ENCODE peak calls at places on chromosomes 2 and 18, in four cellular contexts. One of them, this sample, is unnamed.
A peak's percentile ranks its signal among the peaks of the same experiment; 100 is the strongest.

GRCh38 chr18:80227472-80227871 is 19.8 kb downstream of the PARD6G start:
- DNase-seq in AML-193: no peak
- DNase-seq in caudate nucleus: no peak
- DNase-seq in ELR: no peak
- DNase-seq in this sample: no peak

GRCh38 chr2:188819781-188820180 is 154.4 kb upstream of the COL3A1 start:
- DNase-seq in AML-193: no peak
- DNase-seq in caudate nucleus: no peak
- DNase-seq in ELR: no peak
- DNase-seq in this sample: peak; percentile 30

GRCh38 chr2:238313289-238313990 is 6.9 kb upstream of the TRAF3IP1 start:
- DNase-seq in AML-193: no peak
- DNase-seq in caudate nucleus: no peak
- DNase-seq in ELR: no peak
- DNase-seq in this sample: no peak

GRCh38 chr2:20585351-20585709 is 65.6 kb downstream of the HS1BP3 start:
- DNase-seq in AML-193: no peak
- DNase-seq in caudate nucleus: no peak
- DNase-seq in ELR: no peak
- DNase-seq in this sample: no peak

GRCh38 chr18:1014496-1014895 is 109.8 kb downstream of the ADCYAP1 start:
- DNase-seq in AML-193: no peak
- DNase-seq in caudate nucleus: no peak
- DNase-seq in ELR: no peak
- DNase-seq in this sample: no peak

GRCh38 chr2:49827366-49827765 is 673.1 kb upstream of the FSHR start:
- DNase-seq in AML-193: no peak
- DNase-seq in caudate nucleus: no peak
- DNase-seq in ELR: no peak
- DNase-seq in this sample: no peak

GRCh38 chr2:9021563-9022211 is 18.2 kb upstream of the MBOAT2 start:
- DNase-seq in AML-193: no peak
- DNase-seq in caudate nucleus: no peak
- DNase-seq in ELR: no peak
- DNase-seq in this sample: no peak

GRCh38 chr2:27849558-27849957 is 40.6 kb downstream of the RBKS start:
- DNase-seq in AML-193: no peak
- DNase-seq in caudate nucleus: no peak
- DNase-seq in ELR: no peak
- DNase-seq in this sample: no peak

GRCh38 chr2:228065686-228066085 is 115.8 kb downstream of the SPHKAP start:
- DNase-seq in AML-193: no peak
- DNase-seq in caudate nucleus: no peak
- DNase-seq in ELR: peak; percentile 69
- DNase-seq in this sample: no peak

GRCh38 chr2:206792645-206793044 is 27.2 kb downstream of the FASTKD2 start:
- DNase-seq in AML-193: no peak
- DNase-seq in caudate nucleus: no peak
- DNase-seq in ELR: no peak
- DNase-seq in this sample: no peak

GRCh38 chr2:160315337-160315736 is 115.3 kb upstream of the ITGB6 start:
- DNase-seq in AML-193: no peak
- DNase-seq in caudate nucleus: no peak
- DNase-seq in ELR: peak; percentile 43
- DNase-seq in this sample: no peak

GRCh38 chr2:121355488-121355887 is 70.5 kb upstream of the TFCP2L1 start:
- DNase-seq in AML-193: no peak
- DNase-seq in caudate nucleus: no peak
- DNase-seq in ELR: no peak
- DNase-seq in this sample: no peak

GRCh38 chr2:241135737-241136136 is 13.5 kb downstream of the PASK start:
- DNase-seq in AML-193: no peak
- DNase-seq in caudate nucleus: no peak
- DNase-seq in ELR: no peak
- DNase-seq in this sample: no peak

This sample was measured in OCI-M1.